ENCODE peak calls at places on chromosomes 5 and 9, in eight cellular contexts. C is breast epithelium; Y is kidney; S is psoas muscle; T is effector memory CD4-positive, alpha-beta T cell; A is BJ; B is coronary artery; Q is GM12878. X is an unnamed sample.

GRCh38 chr5:139884144-139884543 is 88.5 kb downstream of the PSD2 start:
- DNase-seq in B (no peak), T (no peak), A (no peak), S (peak), Y (no peak), Q (no peak), C (no peak), X (no peak)

GRCh38 chr9:129823163-129823933 is 588 bp downstream of the TOR1A start:
- DNase-seq in T (no peak), S (no peak), Y (peak), C (no peak), Q (no peak), A (no peak), B (no peak), X (no peak)

GRCh38 chr5:121737120-121737519 is 114.6 kb upstream of the FTMT start:
- DNase-seq in S (no peak), Y (no peak), A (no peak), Q (no peak), C (no peak), T (no peak), B (no peak), X (no peak)

GRCh38 chr9:8428389-8428788 is 628.8 kb upstream of the DMAC1 start:
- DNase-seq in C (no peak), Q (no peak), A (no peak), Y (no peak), S (no peak), T (no peak), B (no peak), X (no peak)

GRCh38 chr9:70480405-70480980 is 66.0 kb upstream of the KLF9 start:
- DNase-seq in S (peak), C (peak), T (no peak), Q (no peak), A (no peak), B (peak), Y (peak), X (no peak)

GRCh38 chr5:35246411-35246810 is 16.1 kb upstream of the PRLR start:
- DNase-seq in Y (no peak), B (no peak), T (no peak), S (no peak), A (no peak), Q (no peak), C (no peak), X (no peak)

GRCh38 chr5:757931-758697 is 26.4 kb downstream of the ZDHHC11B start:
- DNase-seq in S (peak), Y (peak), A (no peak), C (peak), T (peak), Q (no peak), B (peak), X (no peak)

GRCh38 chr5:93150311-93151012 is 430.6 kb downstream of the NR2F1-AS1 start:
- DNase-seq in A (no peak), T (no peak), B (no peak), C (no peak), Y (no peak), S (no peak), Q (no peak), X (no peak)

GRCh38 chr9:133421615-133422542 is at the start of gene ADAMTS13:
- DNase-seq in Y (no peak), A (no peak), T (no peak), Q (peak), S (no peak), B (no peak), C (no peak), X (peak)

GRCh38 chr9:93207860-93208734 is 24.2 kb downstream of the WNK2 start:
- DNase-seq in C (no peak), T (no peak), S (no peak), Y (peak), A (no peak), Q (no peak), B (no peak), X (no peak)

GRCh38 chr9:97980479-97980803 is 2.7 kb upstream of the ANP32B start:
- DNase-seq in A (no peak), Y (no peak), C (no peak), T (no peak), B (no peak), Q (no peak), S (peak), X (no peak)

GRCh38 chr9:113650207-113651131 is 186.9 kb downstream of the RGS3 start:
- DNase-seq in B (no peak), Y (no peak), A (no peak), C (no peak), Q (no peak), T (no peak), S (no peak), X (no peak)

GRCh38 chr9:69857131-69857530 is 36.5 kb downstream of the CFAP95 start:
- DNase-seq in C (no peak), T (no peak), B (no peak), S (no peak), A (peak), Q (no peak), Y (no peak), X (no peak)

GRCh38 chr9:136342191-136343120 is 15.1 kb downstream of the GPSM1 start:
- DNase-seq in B (no peak), C (peak), Y (peak), S (peak), T (peak), Q (peak), A (no peak), X (no peak)

GRCh38 chr5:172149073-172149472 is 39.0 kb downstream of the STK10 start:
- DNase-seq in Y (no peak), A (no peak), T (no peak), B (no peak), Q (no peak), S (no peak), C (no peak), X (no peak)

GRCh38 chr5:175585573-175585972 is 72.3 kb upstream of the HRH2 start:
- DNase-seq in T (no peak), A (no peak), B (no peak), Y (no peak), S (no peak), C (no peak), Q (no peak), X (no peak)

GRCh38 chr5:96146675-96147074 is 185.0 kb upstream of the ELL2 start:
- DNase-seq in Q (peak), C (no peak), S (no peak), Y (no peak), A (peak), B (no peak), T (no peak), X (peak)

GRCh38 chr5:66769839-66770617 is 173.8 kb downstream of the MAST4 start:
- DNase-seq in Y (no peak), C (no peak), Q (no peak), A (no peak), T (no peak), S (no peak), B (no peak), X (no peak)

GRCh38 chr5:9544502-9545300 is 1.2 kb downstream of the SEMA5A start:
- DNase-seq in B (peak), S (peak), A (no peak), Q (no peak), Y (peak), T (no peak), C (peak), X (peak)

GRCh38 chr5:139389701-139390638 is at the start of gene MZB1:
- DNase-seq in S (no peak), T (peak), A (no peak), Q (peak), C (no peak), B (no peak), Y (no peak), X (peak)

GRCh38 chr9:87594218-87594617 is 96.6 kb downstream of the DAPK1 start:
- DNase-seq in S (no peak), C (no peak), B (no peak), A (no peak), Y (no peak), Q (no peak), T (no peak), X (no peak)

GRCh38 chr5:10469253-10470030 is 27.8 kb downstream of the ROPN1L start:
- DNase-seq in A (peak), Q (no peak), C (no peak), B (no peak), S (no peak), Y (no peak), T (no peak), X (no peak)

GRCh38 chr5:568809-569208 is 43.3 kb upstream of the CEP72 start:
- DNase-seq in Q (no peak), S (no peak), C (no peak), B (no peak), Y (no peak), A (no peak), T (no peak), X (no peak)

GRCh38 chr9:124267271-124267807 is 9.6 kb downstream of the NEK6 start:
- DNase-seq in S (peak), C (peak), T (no peak), Y (peak), A (no peak), B (peak), Q (no peak), X (no peak)

GRCh38 chr9:113018247-113018646 is 6.3 kb upstream of the ZNF883 start:
- DNase-seq in C (no peak), T (no peak), Y (no peak), Q (no peak), A (no peak), S (no peak), B (no peak), X (no peak)

GRCh38 chr9:84125046-84125445 is 144.4 kb downstream of the RMI1 start:
- DNase-seq in B (no peak), A (no peak), Q (no peak), Y (no peak), C (no peak), S (no peak), T (no peak), X (no peak)

GRCh38 chr5:59798862-59799667 is 94.5 kb downstream of the PDE4D start:
- DNase-seq in T (no peak), C (no peak), Y (no peak), S (no peak), B (no peak), A (no peak), Q (peak), X (no peak)

GRCh38 chr5:36301858-36302603 is at the start of gene RANBP3L:
- DNase-seq in S (no peak), B (no peak), A (no peak), C (no peak), Q (no peak), Y (no peak), T (no peak), X (no peak)
- H3K4me3 ChIP-seq in S (peak), B (peak), A (no peak), C (peak), Q (no peak), Y (peak), T (no peak), X (no peak)

DNA sequence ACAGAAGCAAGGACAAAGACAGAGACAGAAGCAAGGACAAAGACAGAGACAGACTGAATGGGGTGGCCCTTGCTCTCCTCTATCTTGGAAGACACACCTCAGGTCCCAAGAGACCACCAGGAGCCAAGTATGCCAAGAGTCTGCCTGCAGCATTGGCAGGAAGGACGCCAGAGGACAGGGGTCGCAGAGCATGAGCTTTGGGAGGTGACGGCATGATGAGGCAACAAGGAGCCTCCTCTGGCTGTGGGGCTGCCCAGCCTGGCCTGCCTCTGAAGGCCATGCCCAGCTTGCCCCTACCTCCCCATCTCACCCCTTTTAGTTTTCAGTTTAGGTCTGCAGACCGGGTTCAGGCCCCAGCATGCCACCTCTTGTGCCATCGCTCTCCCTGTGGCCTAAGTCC is 17.6 kb downstream of the PDGFRB start:
- DNase-seq in Q (no peak), Y (peak), A (no peak), S (no peak), B (no peak), C (no peak), T (no peak), X (no peak)
- H3K4me3 ChIP-seq in Q (no peak), Y (no peak), A (no peak), S (no peak), B (peak), C (no peak), T (no peak), X (no peak)

GRCh38 chr9:21031818-21032203 is 371 bp upstream of the HACD4 start:
- DNase-seq in B (no peak), A (no peak), T (no peak), Q (no peak), S (no peak), Y (no peak), C (no peak), X (no peak)
- H3K4me3 ChIP-seq in B (peak), A (peak), T (peak), Q (peak), S (peak), Y (peak), C (peak), X (peak)

GRCh38 chr5:37838152-37838932 is 1.5 kb downstream of the GDNF start:
- DNase-seq in C (no peak), B (no peak), T (no peak), Y (no peak), S (no peak), Q (no peak), A (no peak), X (no peak)

GRCh38 chr5:37838933-37839341 is 904 bp downstream of the GDNF start:
- DNase-seq in S (no peak), Y (no peak), C (no peak), Q (no peak), A (no peak), B (no peak), T (no peak), X (no peak)

GRCh38 chr5:37840036-37840909 is at the start of gene GDNF:
- DNase-seq in B (no peak), Q (no peak), S (peak), T (no peak), C (no peak), A (peak), Y (peak), X (no peak)

GRCh38 chr5:37841223-37841622 is 1.4 kb upstream of the GDNF start:
- DNase-seq in S (no peak), C (no peak), A (no peak), T (no peak), Y (no peak), Q (no peak), B (no peak), X (no peak)

GRCh38 chr5:37839441-37840035 is 303 bp downstream of the GDNF start:
- DNase-seq in Y (peak), A (no peak), T (no peak), S (peak), B (no peak), Q (no peak), C (no peak), X (no peak)
- H3K4me3 ChIP-seq in Y (peak), A (peak), T (no peak), S (peak), B (peak), Q (no peak), C (peak), X (no peak)

DNA sequence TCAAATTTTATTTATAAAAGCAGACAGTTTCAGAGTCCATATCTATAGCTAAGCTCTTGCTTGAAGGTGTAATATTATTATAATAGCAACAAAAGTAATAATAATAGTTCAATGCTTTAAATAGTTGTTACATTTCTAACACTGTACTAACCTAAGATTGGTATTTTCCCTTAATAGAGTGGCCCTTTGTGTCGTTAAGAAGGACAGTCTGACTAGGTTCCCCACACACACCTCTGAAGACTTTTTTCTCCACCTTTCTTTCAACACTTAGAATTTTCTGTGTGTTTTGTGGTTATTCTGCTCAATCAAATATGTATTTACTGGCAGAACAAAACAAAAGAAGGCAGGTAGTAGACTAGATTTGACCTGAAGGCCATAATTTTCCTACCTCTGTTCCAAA is 223.2 kb upstream of the ACO1 start:
- DNase-seq in B (no peak), T (no peak), Y (no peak), C (no peak), S (no peak), Q (no peak), A (no peak), X (no peak)
- H3K4me3 ChIP-seq in B (no peak), T (no peak), Y (no peak), C (no peak), S (no peak), Q (no peak), A (no peak), X (no peak)